ENCODE peak calls at places on chromosomes 16 and 17, in seven cellular contexts. S is MG63; B is activated CD8-positive, alpha-beta T cell treated with anti-CD3 and anti-CD28 coated beads for 36 hours; X is posterior cingulate gyrus; I is NCI-H1105 treated with DMSO at 0.1 percent for 48 hours; O is retina; Z is EL. H is an unnamed sample.

GRCh38 chr16:75506567-75506966 is 11.3 kb upstream of the CHST6 start:
- DNase-seq in S (peak), B (no peak), X (no peak), I (no peak), O (no peak), Z (peak), H (peak)

GRCh38 chr17:79911430-79912399 is 72.5 kb upstream of the CBX4 start:
- DNase-seq in S (no peak), B (no peak), X (no peak), I (no peak), O (no peak), Z (no peak), H (no peak)

GRCh38 chr16:83402969-83403368 is 404.8 kb upstream of the HSBP1 start:
- DNase-seq in S (no peak), B (no peak), X (no peak), I (peak), O (peak), Z (peak), H (peak)

GRCh38 chr17:45270828-45271418 is 9.0 kb upstream of the SPATA32 start:
- DNase-seq in S (no peak), B (peak), X (no peak), I (no peak), O (no peak), Z (no peak), H (no peak)

GRCh38 chr17:18250259-18250658 is 8.3 kb downstream of the FLII start:
- DNase-seq in S (no peak), B (no peak), X (no peak), I (peak), O (no peak), Z (no peak), H (no peak)

GRCh38 chr17:59845595-59846390 is 47.0 kb downstream of the TUBD1 start:
- DNase-seq in S (peak), B (peak), X (no peak), I (peak), O (no peak), Z (peak), H (peak)

GRCh38 chr16:85416267-85417109 is 196.6 kb upstream of the GSE1 start:
- DNase-seq in S (peak), B (peak), X (peak), I (peak), O (no peak), Z (peak), H (no peak)

GRCh38 chr17:806346-807145 is 24.4 kb downstream of the MRM3 start:
- DNase-seq in S (no peak), B (no peak), X (no peak), I (no peak), O (peak), Z (no peak), H (no peak)

GRCh38 chr17:37430051-37430591 is 23.4 kb downstream of the TADA2A start:
- DNase-seq in S (no peak), B (peak), X (no peak), I (no peak), O (no peak), Z (peak), H (no peak)

GRCh38 chr16:4797805-4798252 is 2.7 kb downstream of the SMIM22 start:
- DNase-seq in S (no peak), B (no peak), X (no peak), I (no peak), O (no peak), Z (no peak), H (no peak)

GRCh38 chr16:75053791-75054555 is 55.1 kb downstream of the ZNRF1 start:
- DNase-seq in S (no peak), B (no peak), X (peak), I (peak), O (peak), Z (no peak), H (no peak)

GRCh38 chr17:8125196-8125946 is 1.5 kb upstream of the HES7 start:
- DNase-seq in S (peak), B (peak), X (peak), I (peak), O (peak), Z (peak), H (peak)

GRCh38 chr16:22189473-22190168 is 16.5 kb upstream of the EEF2K start:
- DNase-seq in S (peak), B (peak), X (no peak), I (no peak), O (no peak), Z (peak), H (no peak)

GRCh38 chr17:45394913-45395568 is 37.6 kb downstream of the ARHGAP27 start:
- DNase-seq in S (peak), B (peak), X (peak), I (peak), O (peak), Z (peak), H (peak)

GRCh38 chr17:66737524-66737923 is 97.4 kb upstream of the CACNG5 start:
- DNase-seq in S (no peak), B (no peak), X (peak), I (no peak), O (peak), Z (no peak), H (peak)

GRCh38 chr17:6492892-6493674 is 48.8 kb downstream of the PIMREG start:
- DNase-seq in S (no peak), B (peak), X (no peak), I (no peak), O (no peak), Z (no peak), H (no peak)

GRCh38 chr16:52191533-52192134 is 355.3 kb downstream of the TOX3 start:
- DNase-seq in S (peak), B (peak), X (peak), I (peak), O (peak), Z (peak), H (peak)

GRCh38 chr17:14745541-14745940 is 444.7 kb downstream of the HS3ST3B1 start:
- DNase-seq in S (no peak), B (no peak), X (no peak), I (no peak), O (no peak), Z (no peak), H (peak)

GRCh38 chr16:89922884-89923639 is at the start of gene TUBB3:
- DNase-seq in S (peak), B (peak), X (peak), I (peak), O (peak), Z (peak), H (peak)

GRCh38 chr17:65556014-65556909 is 5.2 kb downstream of the AXIN2 start:
- DNase-seq in S (peak), B (peak), X (peak), I (peak), O (peak), Z (peak), H (peak)

GRCh38 chr16:57383276-57384247 is 11.3 kb downstream of the CX3CL1 start:
- DNase-seq in S (peak), B (no peak), X (no peak), I (no peak), O (no peak), Z (peak), H (peak)

GRCh38 chr16:59090501-59090900 is 356.4 kb upstream of the GOT2 start:
- DNase-seq in S (peak), B (no peak), X (no peak), I (no peak), O (no peak), Z (peak), H (no peak)

GRCh38 chr16:75114179-75114945 is 2.2 kb downstream of the LDHD start:
- DNase-seq in S (no peak), B (no peak), X (no peak), I (no peak), O (no peak), Z (no peak), H (no peak)

GRCh38 chr16:75591001-75591852 is 25.0 kb downstream of the GABARAPL2 start:
- DNase-seq in S (peak), B (no peak), X (peak), I (no peak), O (no peak), Z (no peak), H (peak)

GRCh38 chr17:38439436-38439835 is 11.2 kb downstream of the ARHGAP23 start:
- DNase-seq in S (no peak), B (no peak), X (no peak), I (no peak), O (no peak), Z (no peak), H (no peak)

GRCh38 chr17:58756246-58757161 is 850 bp downstream of the PPM1E start:
- DNase-seq in S (peak), B (peak), X (peak), I (peak), O (peak), Z (peak), H (no peak)

GRCh38 chr16:76897816-76898215 is 293.2 kb upstream of the MON1B start:
- DNase-seq in S (no peak), B (no peak), X (no peak), I (no peak), O (no peak), Z (no peak), H (no peak)

GRCh38 chr17:8673621-8674020 is 43.1 kb upstream of the MYH10 start:
- DNase-seq in S (no peak), B (no peak), X (no peak), I (no peak), O (no peak), Z (no peak), H (peak)

GRCh38 chr17:69282002-69282401 is 44.9 kb downstream of the ABCA5 start:
- DNase-seq in S (no peak), B (no peak), X (no peak), I (no peak), O (no peak), Z (no peak), H (no peak)

GRCh38 chr17:2056221-2057129 is 1.6 kb downstream of the HIC1 start:
- DNase-seq in S (no peak), B (peak), X (no peak), I (no peak), O (peak), Z (peak), H (peak)

GRCh38 chr17:22517716-22518115 is 825.4 kb downstream of the KCNJ18 start:
- DNase-seq in S (no peak), B (no peak), X (no peak), I (no peak), O (no peak), Z (no peak), H (no peak)

GRCh38 chr17:75113798-75114551 is 4.2 kb downstream of the ARMC7 start:
- DNase-seq in S (peak), B (peak), X (peak), I (peak), O (peak), Z (peak), H (peak)

GRCh38 chr16:67750466-67750865 is 31.4 kb upstream of the GFOD2 start:
- DNase-seq in S (no peak), B (no peak), X (no peak), I (no peak), O (no peak), Z (no peak), H (no peak)